ENCODE peak calls at places on chromosomes 13 and 19, in eight cellular contexts. Z, B, X, S, L, N, J and U are unnamed samples.

GRCh38 chr19:38735257-38735686 is 9.0 kb downstream of the CAPN12 start:
- DNase-seq in B (no peak), J (peak), N (no peak), X (no peak), Z (no peak), S (no peak), L (no peak), U (no peak)

GRCh38 chr13:98598043-98598442 is 21.1 kb upstream of the STK24 start:
- DNase-seq in Z (no peak), N (no peak), X (no peak), B (peak), S (no peak), L (no peak), J (no peak), U (no peak)

GRCh38 chr19:18204394-18205179 is 745 bp upstream of the RAB3A start:
- DNase-seq in S (no peak), Z (no peak), N (no peak), B (no peak), J (no peak), L (no peak), X (no peak), U (peak)

GRCh38 chr19:9435279-9436268 is at the start of gene ZNF266:
- DNase-seq in Z (peak), S (peak), X (peak), B (peak), N (peak), J (peak), L (peak), U (peak)

GRCh38 chr19:944663-945241 is 18.9 kb downstream of the ARID3A start:
- DNase-seq in Z (no peak), X (no peak), L (no peak), S (no peak), B (no peak), N (no peak), J (no peak), U (no peak)

GRCh38 chr13:80684525-80685017 is 343.6 kb upstream of the SPRY2 start:
- DNase-seq in L (no peak), Z (no peak), B (no peak), J (no peak), X (no peak), N (no peak), S (no peak), U (no peak)

GRCh38 chr19:47227347-47228167 is 3.4 kb downstream of the BBC3 start:
- DNase-seq in L (peak), Z (peak), J (peak), S (peak), B (peak), X (peak), N (peak), U (no peak)

GRCh38 chr13:98098511-98098910 is 44.4 kb upstream of the FARP1 start:
- DNase-seq in Z (no peak), B (peak), X (peak), S (no peak), J (no peak), N (no peak), L (peak), U (no peak)

GRCh38 chr13:97246596-97246995 is 24.5 kb downstream of the MBNL2 start:
- DNase-seq in N (no peak), L (no peak), X (no peak), Z (no peak), J (no peak), B (no peak), S (no peak), U (no peak)

GRCh38 chr19:17429661-17430101 is 9.8 kb downstream of the MVB12A start:
- DNase-seq in B (no peak), Z (no peak), S (no peak), L (no peak), X (no peak), J (peak), N (no peak), U (no peak)

GRCh38 chr13:106488075-106488474 is 47.4 kb downstream of the EFNB2 start:
- DNase-seq in N (no peak), J (no peak), Z (no peak), X (no peak), L (no peak), S (no peak), B (no peak), U (no peak)

GRCh38 chr19:37362733-37363132 is 8.2 kb upstream of the ZNF527 start:
- DNase-seq in J (no peak), N (no peak), B (no peak), Z (peak), S (no peak), X (no peak), L (no peak), U (no peak)

GRCh38 chr13:91722267-91722884 is 324.0 kb downstream of the GPC5 start:
- DNase-seq in J (no peak), B (no peak), S (no peak), Z (no peak), N (no peak), L (peak), X (no peak), U (peak)

GRCh38 chr19:32816555-32817099 is 52.9 kb downstream of the SLC7A9 start:
- DNase-seq in S (no peak), L (no peak), Z (no peak), B (no peak), N (no peak), J (no peak), X (no peak), U (no peak)

GRCh38 chr19:11989112-11989456 is 24.2 kb downstream of the ZNF763 start:
- DNase-seq in B (no peak), S (no peak), J (no peak), N (no peak), L (no peak), X (no peak), Z (no peak), U (no peak)

GRCh38 chr13:37295046-37295445 is 189.6 kb upstream of the CSNK1A1L start:
- DNase-seq in J (no peak), N (peak), X (no peak), B (no peak), Z (no peak), S (no peak), L (no peak), U (no peak)

GRCh38 chr13:97225533-97225932 is 3.4 kb downstream of the MBNL2 start:
- DNase-seq in B (no peak), X (no peak), Z (no peak), S (no peak), J (no peak), L (no peak), N (peak), U (no peak)

GRCh38 chr19:48991823-48992570 is 1.1 kb downstream of the GYS1 start:
- DNase-seq in J (peak), S (no peak), L (peak), N (peak), B (peak), Z (peak), X (peak), U (no peak)

GRCh38 chr19:50663280-50663790 is 14.1 kb downstream of the C19orf81 start:
- DNase-seq in Z (no peak), B (no peak), N (no peak), X (no peak), J (no peak), L (no peak), S (no peak), U (no peak)

GRCh38 chr13:111344471-111345191 is 24.2 kb downstream of the TEX29 start:
- DNase-seq in Z (no peak), B (peak), L (no peak), N (no peak), J (no peak), X (peak), S (no peak), U (peak)

GRCh38 chr19:43754562-43755255 is at the start of gene SMG9:
- DNase-seq in X (peak), J (peak), S (peak), L (peak), B (peak), Z (peak), N (peak), U (peak)

GRCh38 chr19:4284176-4284958 is 5.3 kb downstream of the SHD start:
- DNase-seq in B (no peak), L (no peak), X (peak), Z (no peak), J (no peak), S (no peak), N (no peak), U (no peak)

GRCh38 chr13:33509642-33510229 is 224.2 kb upstream of the STARD13 start:
- DNase-seq in L (no peak), X (peak), J (peak), B (peak), S (no peak), N (peak), Z (peak), U (no peak)

GRCh38 chr19:49361438-49362047 is 673 bp downstream of the TEAD2 start:
- DNase-seq in N (peak), B (peak), X (peak), S (no peak), J (peak), Z (no peak), L (no peak), U (no peak)

GRCh38 chr19:50230379-50231351 is 27.2 kb downstream of the MYH14 start:
- DNase-seq in B (no peak), S (no peak), L (no peak), N (peak), Z (no peak), J (no peak), X (no peak), U (no peak)

GRCh38 chr19:18737337-18737953 is 53.7 kb downstream of the COMP start:
- DNase-seq in X (no peak), L (no peak), S (no peak), N (no peak), B (no peak), J (no peak), Z (no peak), U (no peak)